ENCODE peak calls at places on chromosomes 4 and X, in five cellular contexts. F is pancreas, L is GM12878, H is right lobe of liver, U is lung. R is an unnamed sample.

GRCh38 chr4:161291222-161291621 is 872.6 kb downstream of the FSTL5 start:
- DNase-seq in U (no peak), H (no peak), F (no peak), L (no peak), R (no peak)

GRCh38 chr4:89365375-89366170 is 58.0 kb upstream of the GPRIN3 start:
- DNase-seq in U (no peak), L (no peak), F (no peak), H (no peak), R (no peak)

GRCh38 chrX:57951666-57952319 is 41.5 kb upstream of the ZXDA start:
- DNase-seq in H (no peak), U (no peak), L (no peak), F (no peak), R (no peak)

GRCh38 chrX:53263597-53264094 is 17.7 kb downstream of the IQSEC2 start:
- DNase-seq in L (no peak), H (no peak), F (no peak), U (no peak), R (no peak)

GRCh38 chr4:42671431-42672194 is 14.7 kb upstream of the ATP8A1 start:
- DNase-seq in F (no peak), H (no peak), L (no peak), U (no peak), R (no peak)

GRCh38 chrX:26442340-26442739 is 226.4 kb downstream of the MAGEB5 start:
- DNase-seq in H (no peak), U (no peak), F (peak), L (no peak), R (no peak)

GRCh38 chrX:47273011-47273730 is 40.4 kb downstream of the USP11 start:
- DNase-seq in H (no peak), L (no peak), F (no peak), U (no peak), R (no peak)

GRCh38 chrX:111492085-111492484 is 19.4 kb upstream of the SERTM2 start:
- DNase-seq in L (no peak), F (no peak), H (no peak), U (no peak), R (no peak)

GRCh38 chr4:7821245-7822165 is 118.2 kb downstream of the AFAP1 start:
- DNase-seq in H (no peak), F (no peak), U (no peak), L (no peak), R (no peak)

GRCh38 chr4:88291003-88291402 is 6.6 kb upstream of the PPM1K start:
- DNase-seq in L (no peak), U (no peak), F (peak), H (no peak), R (no peak)

GRCh38 chr4:172601195-172601594 is 567.4 kb upstream of the GALNT7 start:
- DNase-seq in H (no peak), U (no peak), L (no peak), F (no peak), R (no peak)

GRCh38 chr4:172599554-172599953 is 569.1 kb upstream of the GALNT7 start:
- DNase-seq in F (no peak), U (no peak), H (no peak), L (no peak), R (no peak)

DNA sequence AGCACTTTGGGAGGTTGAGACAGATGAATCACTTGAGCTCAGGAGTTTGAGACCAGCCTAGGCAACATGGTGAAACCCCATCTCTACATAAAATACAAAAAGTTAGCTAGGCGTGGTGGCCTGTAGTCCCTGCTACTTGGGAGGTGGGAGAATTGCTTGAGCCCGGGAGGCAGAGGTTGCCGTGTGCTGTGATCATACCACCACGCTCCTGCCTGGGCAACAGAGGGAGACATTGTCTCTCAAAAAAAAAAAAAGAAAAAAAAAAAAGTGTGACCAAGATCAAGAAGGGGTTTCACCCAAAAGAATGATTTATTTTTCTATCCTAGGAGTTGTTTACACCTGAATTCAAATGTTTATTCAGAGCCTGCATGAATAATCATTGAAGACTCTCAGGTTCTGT is 572.4 kb upstream of the GALNT7 start:
- DNase-seq in U (no peak), L (no peak), F (no peak), H (no peak), R (no peak)
- TF ChIP-seq CTCF in U (no peak), L (peak), F (no peak), H (no peak), R (no peak)

DNA sequence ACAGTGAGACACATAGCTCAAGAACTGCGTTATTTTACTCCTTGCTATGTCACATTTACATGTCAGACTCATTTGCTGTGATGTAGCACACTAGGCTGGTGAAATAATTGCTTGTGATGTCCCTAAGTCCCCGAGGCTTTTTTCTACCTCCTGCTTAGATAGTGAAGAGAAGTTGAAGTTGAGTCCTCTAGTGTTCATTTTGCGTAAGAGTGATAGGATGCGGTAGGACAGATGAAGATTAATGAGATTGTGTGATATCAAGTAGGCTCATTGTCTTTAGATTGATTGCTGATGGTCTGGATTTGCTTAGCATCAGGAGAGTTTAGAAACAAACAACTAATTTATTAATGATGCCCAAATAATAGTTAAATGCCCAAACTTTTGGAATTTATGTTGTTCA is 173.6 kb upstream of the NUDT6 start:
- DNase-seq in U (no peak), L (no peak), F (no peak), H (no peak), R (no peak)
- TF ChIP-seq CTCF in U (no peak), L (no peak), F (no peak), H (no peak), R (no peak)

GRCh38 chrX:42604302-42604701 is 173.7 kb downstream of the PPP1R2C start:
- DNase-seq in U (no peak), L (no peak), F (no peak), H (no peak), R (no peak)

GRCh38 chrX:42602566-42602965 is 175.4 kb downstream of the PPP1R2C start:
- DNase-seq in H (no peak), L (no peak), F (no peak), U (no peak), R (no peak)

GRCh38 chrX:42606591-42606990 is 171.4 kb downstream of the PPP1R2C start:
- DNase-seq in F (no peak), U (no peak), L (no peak), H (no peak), R (no peak)

GRCh38 chrX:42603016-42603415 is 174.9 kb downstream of the PPP1R2C start:
- DNase-seq in F (no peak), L (no peak), H (no peak), U (no peak), R (no peak)

DNA sequence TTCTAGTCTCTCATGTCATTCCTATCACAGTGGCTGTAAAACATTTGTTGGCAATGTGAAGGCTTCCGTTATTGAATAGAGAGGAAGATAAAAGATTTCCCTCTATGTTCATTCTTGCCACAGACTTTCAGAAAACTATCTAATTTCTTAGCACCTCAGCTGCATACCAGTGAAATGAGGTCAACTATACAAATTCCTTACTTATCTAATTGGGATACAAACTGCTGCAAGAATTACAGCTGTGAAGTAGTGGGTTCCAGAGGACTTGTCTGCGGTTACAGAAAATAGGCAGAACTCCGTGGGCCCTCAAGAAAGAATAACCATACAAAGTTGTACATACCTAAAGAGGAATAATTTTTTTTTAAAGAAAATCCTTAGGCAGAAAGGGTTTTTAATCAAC is 175.8 kb downstream of the PPP1R2C start:
- DNase-seq in H (no peak), U (no peak), F (no peak), L (no peak), R (no peak)
- TF ChIP-seq CTCF in H (no peak), U (no peak), F (no peak), L (no peak), R (no peak)

DNA sequence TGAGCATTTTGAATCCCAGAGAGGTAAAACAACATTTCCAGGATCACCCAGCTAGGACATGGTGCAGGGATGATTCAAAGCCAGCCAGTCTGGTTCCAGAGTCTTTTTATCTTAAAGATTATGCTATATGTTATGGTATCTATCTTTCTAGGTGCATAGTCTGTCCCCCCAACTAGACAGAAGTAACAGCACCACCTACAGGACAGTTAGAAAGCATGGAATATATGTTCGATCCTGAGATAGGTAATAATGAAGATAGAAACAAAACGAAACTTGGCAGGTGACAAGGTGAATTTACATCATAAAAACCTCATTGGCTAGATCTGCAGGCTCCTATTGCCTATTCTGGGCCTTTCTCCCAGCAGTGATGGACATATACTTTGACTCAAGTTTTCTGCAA is 723.2 kb downstream of the SMARCA1 start:
- DNase-seq in F (no peak), H (no peak), U (no peak), L (no peak), R (no peak)
- TF ChIP-seq CTCF in F (no peak), H (no peak), U (no peak), L (no peak), R (no peak)

GRCh38 chrX:15143825-15144121 is 126.1 kb downstream of the ASB9 start:
- DNase-seq in L (no peak), H (no peak), U (no peak), F (no peak), R (no peak)

GRCh38 chrX:15150578-15150977 is 119.3 kb downstream of the ASB9 start:
- DNase-seq in H (no peak), L (no peak), F (no peak), U (no peak), R (no peak)

GRCh38 chrX:15142084-15142715 is 127.7 kb downstream of the ASB9 start:
- DNase-seq in U (no peak), F (no peak), H (no peak), L (no peak), R (no peak)

GRCh38 chrX:15143050-15143824 is 126.6 kb downstream of the ASB9 start:
- DNase-seq in U (peak), L (no peak), H (peak), F (peak), R (no peak)

DNA sequence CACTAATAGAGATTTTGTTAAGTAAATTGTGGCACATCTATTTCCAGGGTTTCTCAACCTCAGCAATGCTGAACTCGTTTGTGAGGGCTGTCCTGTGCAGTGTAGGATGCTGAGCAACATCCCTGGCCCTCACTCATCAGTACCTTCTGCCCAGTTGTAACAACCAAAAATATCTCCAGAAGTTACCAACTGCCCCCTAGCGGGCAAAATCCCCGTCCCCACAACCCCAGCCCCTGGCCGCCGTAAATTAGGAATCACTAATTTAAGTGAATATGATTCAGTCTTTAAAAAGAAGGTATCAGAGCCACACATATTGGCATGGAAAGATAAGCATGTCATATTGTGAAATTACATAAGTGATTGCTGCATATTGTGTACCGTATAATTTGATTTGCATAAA is 123.4 kb downstream of the ASB9 start:
- DNase-seq in H (peak), L (no peak), U (no peak), F (peak), R (no peak)
- TF ChIP-seq CTCF in H (peak), L (no peak), U (no peak), F (no peak), R (no peak)

GRCh38 chrX:97026406-97026805 is 142.7 kb downstream of the RPA4 start:
- DNase-seq in F (no peak), L (no peak), H (no peak), U (no peak), R (no peak)
- TF ChIP-seq CTCF in F (no peak), L (peak), H (peak), U (no peak), R (no peak)

GRCh38 chrX:109389917-109390316 is 92.0 kb downstream of the GUCY2F start:
- DNase-seq in F (no peak), H (no peak), U (no peak), L (no peak), R (no peak)

GRCh38 chrX:109382332-109382731 is 99.6 kb downstream of the GUCY2F start:
- DNase-seq in H (no peak), L (no peak), F (no peak), U (no peak), R (no peak)

GRCh38 chrX:109390556-109390955 is 91.3 kb downstream of the GUCY2F start:
- DNase-seq in F (no peak), L (no peak), U (no peak), H (no peak), R (no peak)

DNA sequence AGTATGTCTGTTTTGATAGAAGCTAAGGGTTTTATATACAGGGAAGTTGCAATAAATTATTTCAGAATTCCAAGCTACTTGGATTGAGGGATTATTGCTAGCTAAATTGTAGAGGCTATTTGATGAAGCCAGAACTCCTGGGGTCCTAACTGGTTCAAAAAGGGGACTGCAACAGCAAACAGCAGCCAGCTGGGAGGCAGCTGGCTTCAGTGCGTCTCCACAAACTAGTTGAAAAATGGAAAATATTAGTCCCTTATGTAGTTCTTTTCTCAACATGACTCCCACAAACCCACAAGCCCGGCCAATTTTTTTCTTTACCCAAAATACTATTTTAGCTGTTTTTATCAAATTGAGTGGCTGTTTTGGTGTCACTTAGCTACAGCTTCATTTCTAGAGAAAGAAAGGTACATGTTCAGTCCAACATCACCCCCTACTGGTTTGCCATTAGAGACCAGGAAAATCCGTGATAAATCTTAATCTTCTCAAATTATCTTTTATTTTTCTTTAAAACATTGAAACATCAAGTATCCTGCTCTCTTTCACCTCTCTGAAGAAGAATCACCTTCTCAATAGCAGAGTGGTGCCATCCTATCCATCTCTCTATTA is 97.2 kb downstream of the GUCY2F start:
- DNase-seq in F (no peak), H (no peak), L (no peak), U (no peak), R (no peak)
- TF ChIP-seq CTCF in F (no peak), H (peak), L (peak), U (no peak), R (no peak)

GRCh38 chr4:11949355-11949754 is 520.7 kb upstream of the HS3ST1 start:
- DNase-seq in H (no peak), F (no peak), U (no peak), L (no peak), R (no peak)

GRCh38 chr4:11954093-11954492 is 525.4 kb upstream of the HS3ST1 start:
- DNase-seq in H (no peak), U (no peak), F (no peak), L (no peak), R (no peak)
- TF ChIP-seq CTCF in H (peak), U (peak), F (no peak), L (peak), R (no peak)

R was measured in natural killer cell.